ENCODE peak calls at places on chromosomes 5 and 9, in five cellular contexts. One of them, this sample, is unnamed.

GRCh38 chr9:6230037-6230778 is 14.6 kb downstream of the IL33 start:
- DNase-seq in activated CD4-positive, alpha-beta T cell treated with anti-CD3 and anti-CD28 coated beads, Interleukin-2, amount 10 ng/mL, durations not matched to agents 7 days and 5 days: no peak
- DNase-seq in naive thymus-derived CD8-positive, alpha-beta T cell: no peak
- DNase-seq in stimulated activated CD4-positive, alpha-beta T cell treated with anti-CD3 and anti-CD28 coated beads, Interleukin-12 subunit alpha, Interleukin-12 subunit beta, amount 100 ng/mL, for 4 hours: no peak
- DNase-seq in ureter: no peak
- DNase-seq in this sample: no peak

GRCh38 chr9:16625831-16626230 is 244.6 kb downstream of the BNC2 start:
- DNase-seq in activated CD4-positive, alpha-beta T cell treated with anti-CD3 and anti-CD28 coated beads, Interleukin-2, amount 10 ng/mL, durations not matched to agents 7 days and 5 days: no peak
- DNase-seq in ureter: no peak
- DNase-seq in naive thymus-derived CD8-positive, alpha-beta T cell: no peak
- DNase-seq in stimulated activated CD4-positive, alpha-beta T cell treated with anti-CD3 and anti-CD28 coated beads, Interleukin-12 subunit alpha, Interleukin-12 subunit beta, amount 100 ng/mL, for 4 hours: no peak
- DNase-seq in this sample: no peak

GRCh38 chr5:30539004-30539634 is 654.4 kb upstream of the CDH6 start:
- DNase-seq in naive thymus-derived CD8-positive, alpha-beta T cell: no peak
- DNase-seq in stimulated activated CD4-positive, alpha-beta T cell treated with anti-CD3 and anti-CD28 coated beads, Interleukin-12 subunit alpha, Interleukin-12 subunit beta, amount 100 ng/mL, for 4 hours: no peak
- DNase-seq in activated CD4-positive, alpha-beta T cell treated with anti-CD3 and anti-CD28 coated beads, Interleukin-2, amount 10 ng/mL, durations not matched to agents 7 days and 5 days: no peak
- DNase-seq in ureter: no peak
- DNase-seq in this sample: no peak

GRCh38 chr9:131733601-131734061 is 6.2 kb downstream of the RAPGEF1 start:
- DNase-seq in ureter: no peak
- DNase-seq in stimulated activated CD4-positive, alpha-beta T cell treated with anti-CD3 and anti-CD28 coated beads, Interleukin-12 subunit alpha, Interleukin-12 subunit beta, amount 100 ng/mL, for 4 hours: no peak
- DNase-seq in activated CD4-positive, alpha-beta T cell treated with anti-CD3 and anti-CD28 coated beads, Interleukin-2, amount 10 ng/mL, durations not matched to agents 7 days and 5 days: peak; percentile 34
- DNase-seq in naive thymus-derived CD8-positive, alpha-beta T cell: no peak
- DNase-seq in this sample: peak; percentile 33

GRCh38 chr9:6184749-6185645 is 30.6 kb upstream of the IL33 start:
- DNase-seq in activated CD4-positive, alpha-beta T cell treated with anti-CD3 and anti-CD28 coated beads, Interleukin-2, amount 10 ng/mL, durations not matched to agents 7 days and 5 days: no peak
- DNase-seq in naive thymus-derived CD8-positive, alpha-beta T cell: no peak
- DNase-seq in stimulated activated CD4-positive, alpha-beta T cell treated with anti-CD3 and anti-CD28 coated beads, Interleukin-12 subunit alpha, Interleukin-12 subunit beta, amount 100 ng/mL, for 4 hours: no peak
- DNase-seq in ureter: no peak
- DNase-seq in this sample: no peak

GRCh38 chr9:133563286-133564213 is 29.0 kb downstream of the ADAMTSL2 start:
- DNase-seq in ureter: peak; percentile 61
- DNase-seq in stimulated activated CD4-positive, alpha-beta T cell treated with anti-CD3 and anti-CD28 coated beads, Interleukin-12 subunit alpha, Interleukin-12 subunit beta, amount 100 ng/mL, for 4 hours: no peak
- DNase-seq in activated CD4-positive, alpha-beta T cell treated with anti-CD3 and anti-CD28 coated beads, Interleukin-2, amount 10 ng/mL, durations not matched to agents 7 days and 5 days: no peak
- DNase-seq in naive thymus-derived CD8-positive, alpha-beta T cell: no peak
- DNase-seq in this sample: no peak

GRCh38 chr9:36991516-36992134 is 42.4 kb downstream of the PAX5 start:
- DNase-seq in stimulated activated CD4-positive, alpha-beta T cell treated with anti-CD3 and anti-CD28 coated beads, Interleukin-12 subunit alpha, Interleukin-12 subunit beta, amount 100 ng/mL, for 4 hours: peak; percentile 36
- DNase-seq in naive thymus-derived CD8-positive, alpha-beta T cell: no peak
- DNase-seq in ureter: no peak
- DNase-seq in activated CD4-positive, alpha-beta T cell treated with anti-CD3 and anti-CD28 coated beads, Interleukin-2, amount 10 ng/mL, durations not matched to agents 7 days and 5 days: peak; percentile 36
- DNase-seq in this sample: no peak

GRCh38 chr9:125166762-125167161 is 22.8 kb downstream of the PPP6C start:
- DNase-seq in activated CD4-positive, alpha-beta T cell treated with anti-CD3 and anti-CD28 coated beads, Interleukin-2, amount 10 ng/mL, durations not matched to agents 7 days and 5 days: no peak
- DNase-seq in ureter: no peak
- DNase-seq in naive thymus-derived CD8-positive, alpha-beta T cell: no peak
- DNase-seq in stimulated activated CD4-positive, alpha-beta T cell treated with anti-CD3 and anti-CD28 coated beads, Interleukin-12 subunit alpha, Interleukin-12 subunit beta, amount 100 ng/mL, for 4 hours: no peak
- DNase-seq in this sample: no peak

GRCh38 chr5:134079748-134080581 is 34.5 kb upstream of the TCF7 start:
- DNase-seq in ureter: no peak
- DNase-seq in naive thymus-derived CD8-positive, alpha-beta T cell: no peak
- DNase-seq in activated CD4-positive, alpha-beta T cell treated with anti-CD3 and anti-CD28 coated beads, Interleukin-2, amount 10 ng/mL, durations not matched to agents 7 days and 5 days: peak; percentile 66
- DNase-seq in stimulated activated CD4-positive, alpha-beta T cell treated with anti-CD3 and anti-CD28 coated beads, Interleukin-12 subunit alpha, Interleukin-12 subunit beta, amount 100 ng/mL, for 4 hours: peak; percentile 61
- DNase-seq in this sample: no peak

GRCh38 chr9:87725356-87725899 is 491 bp upstream of the CTSL start:
- DNase-seq in ureter: no peak
- DNase-seq in activated CD4-positive, alpha-beta T cell treated with anti-CD3 and anti-CD28 coated beads, Interleukin-2, amount 10 ng/mL, durations not matched to agents 7 days and 5 days: no peak
- DNase-seq in stimulated activated CD4-positive, alpha-beta T cell treated with anti-CD3 and anti-CD28 coated beads, Interleukin-12 subunit alpha, Interleukin-12 subunit beta, amount 100 ng/mL, for 4 hours: no peak
- DNase-seq in naive thymus-derived CD8-positive, alpha-beta T cell: no peak
- DNase-seq in this sample: no peak

GRCh38 chr9:86040281-86041155 is 58.8 kb downstream of the GOLM1 start:
- DNase-seq in naive thymus-derived CD8-positive, alpha-beta T cell: no peak
- DNase-seq in activated CD4-positive, alpha-beta T cell treated with anti-CD3 and anti-CD28 coated beads, Interleukin-2, amount 10 ng/mL, durations not matched to agents 7 days and 5 days: no peak
- DNase-seq in ureter: no peak
- DNase-seq in stimulated activated CD4-positive, alpha-beta T cell treated with anti-CD3 and anti-CD28 coated beads, Interleukin-12 subunit alpha, Interleukin-12 subunit beta, amount 100 ng/mL, for 4 hours: no peak
- DNase-seq in this sample: no peak